ENCODE peak calls at places on chromosomes 2 and 18, in eight cellular contexts. Y is endothelial cell of umbilical vein, O is HCT116, V is GM23338, D is GM12878, G is H1, W is HepG2, J is K562. M is an unnamed sample.

GRCh38 chr2:63841254-63842022 is at the start of gene UGP2:
- DNase-seq in O (peak; percentile 80), J (peak; percentile 81), W (peak; percentile 90), G (peak; percentile 86), Y (peak; percentile 92), D (peak; percentile 62), V (peak; percentile 96), M (no peak)

GRCh38 chr2:11713815-11714214 is 32.6 kb upstream of the LPIN1 start:
- DNase-seq in V (no peak), O (no peak), D (no peak), Y (no peak), J (no peak), W (no peak), G (no peak), M (no peak)

GRCh38 chr2:216133392-216133791 is 24.2 kb downstream of the XRCC5 start:
- DNase-seq in O (no peak), Y (no peak), G (no peak), J (no peak), W (no peak), V (no peak), D (no peak), M (no peak)

GRCh38 chr18:34650121-34650545 is 60.0 kb upstream of the DTNA start:
- DNase-seq in W (no peak), V (no peak), D (no peak), O (no peak), Y (peak; percentile 5), J (no peak), G (no peak), M (no peak)

GRCh38 chr2:30971291-30972025 is 164.2 kb upstream of the CAPN13 start:
- DNase-seq in O (no peak), V (no peak), W (no peak), G (no peak), D (no peak), J (no peak), Y (no peak), M (no peak)

GRCh38 chr2:44200011-44200410 is 31.3 kb downstream of the PPM1B start:
- DNase-seq in G (no peak), W (no peak), O (no peak), Y (no peak), D (no peak), V (no peak), J (no peak), M (no peak)

GRCh38 chr2:65370387-65371093 is 61.9 kb downstream of the SPRED2 start:
- DNase-seq in Y (no peak), O (no peak), D (peak; percentile 30), G (no peak), W (peak; percentile 93), V (no peak), J (no peak), M (no peak)

GRCh38 chr2:152925540-152926448 is 207.4 kb downstream of the ARL6IP6 start:
- DNase-seq in W (peak; percentile 74), J (peak; percentile 40), G (peak; percentile 49), O (peak; percentile 79), D (peak; percentile 11), Y (peak; percentile 6), V (peak; percentile 92), M (peak; percentile 37)

GRCh38 chr2:17441055-17441771 is 77.0 kb downstream of the RAD51AP2 start:
- DNase-seq in G (no peak), V (no peak), Y (no peak), J (no peak), D (no peak), O (no peak), W (no peak), M (no peak)

GRCh38 chr2:59174536-59175243 is 933.6 kb upstream of the FANCL start:
- DNase-seq in G (no peak), W (no peak), O (no peak), J (no peak), V (no peak), Y (no peak), D (no peak), M (no peak)
- H3K4me3 ChIP-seq in G (no peak overlapping the region), W (no peak overlapping the region), O (no peak overlapping the region), J (no peak overlapping the region), V (no peak overlapping the region), Y (no peak overlapping the region), D (no peak overlapping the region), M (no peak overlapping the region)

DNA sequence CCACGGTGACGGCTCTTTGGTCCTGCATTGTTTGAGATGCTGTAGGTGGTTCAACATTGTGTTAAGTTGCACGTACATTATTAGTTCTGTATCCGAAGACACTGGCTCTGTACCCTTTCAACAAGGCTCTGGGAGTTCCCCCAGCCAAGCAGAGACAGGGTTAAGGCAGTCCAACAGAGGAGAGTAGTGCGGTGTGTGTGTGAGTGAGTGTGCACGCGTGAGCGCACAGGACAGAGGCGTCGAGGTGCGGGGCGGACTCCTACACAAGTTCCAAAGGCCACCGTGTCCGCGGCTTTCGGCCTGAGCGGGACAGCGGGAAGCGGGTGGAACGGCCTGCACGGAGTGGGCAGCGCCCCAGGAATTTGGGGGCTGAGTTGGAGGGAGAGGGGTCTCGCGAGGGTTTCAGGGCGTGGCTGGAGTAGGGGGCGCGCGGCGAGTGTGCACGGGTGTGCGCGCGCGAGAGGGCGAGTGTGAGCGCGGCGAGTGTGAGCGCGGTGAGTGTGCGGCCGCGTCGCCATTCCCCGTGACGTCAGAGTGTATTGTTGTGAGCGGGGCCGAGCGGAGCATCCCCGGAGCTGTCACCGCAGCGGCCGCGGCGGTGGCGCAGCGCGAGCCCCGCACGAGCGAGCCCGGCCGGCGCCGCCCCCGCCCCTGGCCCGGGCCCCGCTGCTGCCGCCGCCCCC is at the start of gene ASXL3:
- DNase-seq in G (no peak), J (no peak), W (no peak), D (no peak), O (no peak), Y (peak; percentile 45), V (peak; percentile 67), M (no peak)
- TF ChIP-seq POLR2AphosphoS5 in G (no peak), J (no peak), W (no peak), D (no peak), O (no peak), Y (no peak), V (no peak), M (no peak)

GRCh38 chr2:188379748-188380147 is 88.1 kb downstream of the GULP1 start:
- DNase-seq in Y (no peak), W (no peak), O (no peak), D (no peak), V (no peak), J (no peak), G (no peak), M (no peak)

GRCh38 chr2:188380280-188380679 is 88.6 kb downstream of the GULP1 start:
- DNase-seq in G (no peak), V (no peak), O (no peak), Y (no peak), J (no peak), W (no peak), D (no peak), M (no peak)

GRCh38 chr2:188383158-188383557 is 91.5 kb downstream of the GULP1 start:
- DNase-seq in V (no peak), W (no peak), O (no peak), J (no peak), G (no peak), D (no peak), Y (peak; percentile 39), M (no peak)

GRCh38 chr2:188382107-188382506 is 90.4 kb downstream of the GULP1 start:
- DNase-seq in V (no peak), D (no peak), G (no peak), Y (peak; percentile 35), W (no peak), O (no peak), J (no peak), M (no peak)

DNA sequence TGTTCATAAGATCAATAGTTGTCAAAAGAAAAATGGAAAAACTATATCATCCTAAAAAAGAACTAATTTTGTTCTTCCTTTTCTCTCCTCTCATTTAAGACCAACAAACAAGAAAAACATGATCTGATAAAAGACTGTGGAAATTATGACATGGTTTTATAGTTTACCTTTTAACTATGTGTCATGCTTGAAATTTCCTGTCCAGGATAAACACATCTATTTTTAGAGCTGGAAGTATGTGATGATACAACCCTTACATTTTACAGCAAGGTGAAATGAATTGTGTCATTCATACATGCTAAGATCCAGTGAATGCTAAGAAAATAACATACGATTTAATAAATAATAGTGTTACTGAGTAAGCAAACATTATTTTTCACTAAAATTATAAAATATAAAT is 89.9 kb downstream of the GULP1 start:
- DNase-seq in Y (peak; percentile 83), W (no peak), O (peak; percentile 83), G (no peak), V (no peak), D (no peak), J (no peak), M (no peak)
- TF ChIP-seq EZH2 in Y (no peak), W (no peak), O (no peak), G (no peak), V (no peak), D (no peak), J (no peak), M (no peak)

GRCh38 chr18:46073474-46074331 is 1.6 kb upstream of the PSTPIP2 start:
- DNase-seq in O (peak; percentile 51), W (peak; percentile 62), G (no peak), D (no peak), J (peak; percentile 44), V (peak; percentile 82), Y (peak; percentile 75), M (peak; percentile 47)
- H3K4me3 ChIP-seq in O (no peak overlapping the region), W (no peak overlapping the region), G (no peak overlapping the region), D (no peak overlapping the region), J (no peak overlapping the region), V (no peak overlapping the region), Y (no peak overlapping the region), M (no peak overlapping the region)

GRCh38 chr18:7647500-7647899 is 80.4 kb downstream of the PTPRM start:
- DNase-seq in D (no peak), G (no peak), J (no peak), O (no peak), V (no peak), Y (no peak), W (no peak), M (no peak)
- TF ChIP-seq POLR2AphosphoS5 in D (no peak), G (no peak), J (no peak), O (no peak), V (no peak), Y (no peak), W (no peak), M (no peak)

M was measured in SK-N-MC.